ENCODE peak calls at places on chromosomes 2 and 18, in nine cellular contexts. One of them, this sample, is unnamed.

GRCh38 chr2:20186078-20186854 is 38.7 kb downstream of the SDC1 start:
- DNase-seq in left ventricle myocardium inferior: no peak
- DNase-seq in foreskin fibroblast: peak
- DNase-seq in suprapubic skin: no peak
- DNase-seq in upper lobe of right lung: no peak
- DNase-seq in lung: peak
- DNase-seq in transverse colon: peak
- DNase-seq in BE2C: peak
- DNase-seq in choroid plexus epithelial cell: peak
- DNase-seq in this sample: no peak

GRCh38 chr2:234580686-234581085 is 83.8 kb upstream of the ARL4C start:
- DNase-seq in lung: no peak
- DNase-seq in foreskin fibroblast: no peak
- DNase-seq in BE2C: no peak
- DNase-seq in left ventricle myocardium inferior: no peak
- DNase-seq in transverse colon: no peak
- DNase-seq in suprapubic skin: no peak
- DNase-seq in upper lobe of right lung: no peak
- DNase-seq in choroid plexus epithelial cell: no peak
- DNase-seq in this sample: no peak

GRCh38 chr2:234446404-234447076 is 50.3 kb downstream of the ARL4C start:
- DNase-seq in left ventricle myocardium inferior: peak
- DNase-seq in choroid plexus epithelial cell: peak
- DNase-seq in transverse colon: peak
- DNase-seq in lung: peak
- DNase-seq in upper lobe of right lung: peak
- DNase-seq in suprapubic skin: no peak
- DNase-seq in BE2C: no peak
- DNase-seq in foreskin fibroblast: no peak
- DNase-seq in this sample: no peak

GRCh38 chr2:219401621-219402020 is 13.9 kb upstream of the DNPEP start:
- DNase-seq in left ventricle myocardium inferior: no peak
- DNase-seq in BE2C: no peak
- DNase-seq in lung: no peak
- DNase-seq in suprapubic skin: no peak
- DNase-seq in upper lobe of right lung: no peak
- DNase-seq in transverse colon: no peak
- DNase-seq in choroid plexus epithelial cell: no peak
- DNase-seq in foreskin fibroblast: no peak
- DNase-seq in this sample: no peak

GRCh38 chr2:217798743-217799552 is 203.8 kb downstream of the TNS1 start:
- DNase-seq in lung: peak
- DNase-seq in suprapubic skin: peak
- DNase-seq in BE2C: peak
- DNase-seq in choroid plexus epithelial cell: no peak
- DNase-seq in transverse colon: peak
- DNase-seq in upper lobe of right lung: no peak
- DNase-seq in left ventricle myocardium inferior: peak
- DNase-seq in foreskin fibroblast: no peak
- DNase-seq in this sample: peak

GRCh38 chr2:15152382-15152781 is 408.8 kb downstream of the NBAS start:
- DNase-seq in BE2C: no peak
- DNase-seq in left ventricle myocardium inferior: no peak
- DNase-seq in suprapubic skin: no peak
- DNase-seq in transverse colon: no peak
- DNase-seq in foreskin fibroblast: no peak
- DNase-seq in upper lobe of right lung: no peak
- DNase-seq in choroid plexus epithelial cell: no peak
- DNase-seq in lung: no peak
- DNase-seq in this sample: no peak

GRCh38 chr2:133942363-133942762 is 311.5 kb upstream of the MGAT5 start:
- DNase-seq in choroid plexus epithelial cell: no peak
- DNase-seq in left ventricle myocardium inferior: no peak
- DNase-seq in suprapubic skin: no peak
- DNase-seq in upper lobe of right lung: no peak
- DNase-seq in lung: no peak
- DNase-seq in transverse colon: no peak
- DNase-seq in BE2C: no peak
- DNase-seq in foreskin fibroblast: no peak
- DNase-seq in this sample: no peak

GRCh38 chr2:42327125-42327524 is 33.9 kb downstream of the COX7A2L start:
- DNase-seq in transverse colon: no peak
- DNase-seq in lung: no peak
- DNase-seq in upper lobe of right lung: no peak
- DNase-seq in choroid plexus epithelial cell: peak
- DNase-seq in foreskin fibroblast: no peak
- DNase-seq in BE2C: no peak
- DNase-seq in left ventricle myocardium inferior: no peak
- DNase-seq in suprapubic skin: no peak
- DNase-seq in this sample: no peak

GRCh38 chr2:69250981-69251380 is 136.0 kb downstream of the GFPT1 start:
- DNase-seq in BE2C: no peak
- DNase-seq in choroid plexus epithelial cell: no peak
- DNase-seq in suprapubic skin: no peak
- DNase-seq in lung: no peak
- DNase-seq in foreskin fibroblast: no peak
- DNase-seq in left ventricle myocardium inferior: no peak
- DNase-seq in transverse colon: no peak
- DNase-seq in upper lobe of right lung: no peak
- DNase-seq in this sample: no peak

GRCh38 chr18:46386788-46387187 is 270.2 kb downstream of the LOXHD1 start:
- DNase-seq in transverse colon: no peak
- DNase-seq in upper lobe of right lung: no peak
- DNase-seq in lung: no peak
- DNase-seq in foreskin fibroblast: no peak
- DNase-seq in choroid plexus epithelial cell: no peak
- DNase-seq in BE2C: no peak
- DNase-seq in suprapubic skin: no peak
- DNase-seq in left ventricle myocardium inferior: peak
- DNase-seq in this sample: no peak

GRCh38 chr2:99615247-99615771 is 125.5 kb upstream of the REV1 start:
- DNase-seq in left ventricle myocardium inferior: no peak
- DNase-seq in foreskin fibroblast: no peak
- DNase-seq in BE2C: no peak
- DNase-seq in suprapubic skin: no peak
- DNase-seq in choroid plexus epithelial cell: peak
- DNase-seq in transverse colon: no peak
- DNase-seq in lung: no peak
- DNase-seq in upper lobe of right lung: no peak
- DNase-seq in this sample: no peak

GRCh38 chr2:168246483-168247340 is 683 bp downstream of the STK39 start:
- DNase-seq in suprapubic skin: peak
- DNase-seq in foreskin fibroblast: peak
- DNase-seq in lung: peak
- DNase-seq in choroid plexus epithelial cell: peak
- DNase-seq in left ventricle myocardium inferior: peak
- DNase-seq in upper lobe of right lung: peak
- DNase-seq in BE2C: peak
- DNase-seq in transverse colon: peak
- DNase-seq in this sample: peak
- TF ChIP-seq CTCF in suprapubic skin: peak
- TF ChIP-seq CTCF in foreskin fibroblast: peak
- TF ChIP-seq CTCF in lung: no peak
- TF ChIP-seq CTCF in choroid plexus epithelial cell: no peak
- TF ChIP-seq CTCF in left ventricle myocardium inferior: peak
- TF ChIP-seq CTCF in upper lobe of right lung: peak
- TF ChIP-seq CTCF in BE2C: peak
- TF ChIP-seq CTCF in transverse colon: peak
- TF ChIP-seq CTCF in this sample: no peak

GRCh38 chr2:121993682-121994081 is 238.2 kb downstream of the TSN start:
- DNase-seq in foreskin fibroblast: no peak
- DNase-seq in transverse colon: no peak
- DNase-seq in choroid plexus epithelial cell: no peak
- DNase-seq in suprapubic skin: no peak
- DNase-seq in lung: no peak
- DNase-seq in BE2C: no peak
- DNase-seq in upper lobe of right lung: no peak
- DNase-seq in left ventricle myocardium inferior: no peak
- DNase-seq in this sample: no peak
- TF ChIP-seq CTCF in foreskin fibroblast: no peak
- TF ChIP-seq CTCF in transverse colon: no peak
- TF ChIP-seq CTCF in choroid plexus epithelial cell: no peak
- TF ChIP-seq CTCF in suprapubic skin: no peak
- TF ChIP-seq CTCF in lung: no peak
- TF ChIP-seq CTCF in BE2C: no peak
- TF ChIP-seq CTCF in upper lobe of right lung: no peak
- TF ChIP-seq CTCF in left ventricle myocardium inferior: no peak
- TF ChIP-seq CTCF in this sample: no peak

GRCh38 chr2:186589733-186590537 is at the start of gene ITGAV:
- DNase-seq in transverse colon: peak
- DNase-seq in BE2C: peak
- DNase-seq in lung: peak
- DNase-seq in upper lobe of right lung: peak
- DNase-seq in suprapubic skin: peak
- DNase-seq in choroid plexus epithelial cell: peak
- DNase-seq in foreskin fibroblast: peak
- DNase-seq in left ventricle myocardium inferior: peak
- DNase-seq in this sample: peak
- TF ChIP-seq CTCF in transverse colon: no peak
- TF ChIP-seq CTCF in BE2C: no peak
- TF ChIP-seq CTCF in lung: no peak
- TF ChIP-seq CTCF in upper lobe of right lung: no peak
- TF ChIP-seq CTCF in suprapubic skin: no peak
- TF ChIP-seq CTCF in choroid plexus epithelial cell: no peak
- TF ChIP-seq CTCF in foreskin fibroblast: no peak
- TF ChIP-seq CTCF in left ventricle myocardium inferior: peak
- TF ChIP-seq CTCF in this sample: peak

GRCh38 chr2:71064754-71065621 is 3.5 kb upstream of the NAGK start:
- DNase-seq in foreskin fibroblast: peak
- DNase-seq in left ventricle myocardium inferior: no peak
- DNase-seq in suprapubic skin: no peak
- DNase-seq in choroid plexus epithelial cell: peak
- DNase-seq in lung: no peak
- DNase-seq in upper lobe of right lung: no peak
- DNase-seq in transverse colon: peak
- DNase-seq in BE2C: no peak
- DNase-seq in this sample: no peak

GRCh38 chr2:71069376-71069775 is 928 bp downstream of the NAGK start:
- DNase-seq in left ventricle myocardium inferior: no peak
- DNase-seq in BE2C: no peak
- DNase-seq in choroid plexus epithelial cell: peak
- DNase-seq in foreskin fibroblast: peak
- DNase-seq in upper lobe of right lung: no peak
- DNase-seq in transverse colon: no peak
- DNase-seq in suprapubic skin: no peak
- DNase-seq in lung: no peak
- DNase-seq in this sample: no peak

GRCh38 chr2:71068218-71069035 is at the start of gene NAGK:
- DNase-seq in left ventricle myocardium inferior: peak
- DNase-seq in transverse colon: peak
- DNase-seq in upper lobe of right lung: peak
- DNase-seq in foreskin fibroblast: peak
- DNase-seq in suprapubic skin: peak
- DNase-seq in BE2C: peak
- DNase-seq in choroid plexus epithelial cell: peak
- DNase-seq in lung: peak
- DNase-seq in this sample: peak

GRCh38 chr2:71066856-71067255 is 1.6 kb upstream of the NAGK start:
- DNase-seq in choroid plexus epithelial cell: no peak
- DNase-seq in transverse colon: no peak
- DNase-seq in upper lobe of right lung: no peak
- DNase-seq in suprapubic skin: no peak
- DNase-seq in foreskin fibroblast: no peak
- DNase-seq in lung: no peak
- DNase-seq in BE2C: no peak
- DNase-seq in left ventricle myocardium inferior: no peak
- DNase-seq in this sample: no peak

DNA sequence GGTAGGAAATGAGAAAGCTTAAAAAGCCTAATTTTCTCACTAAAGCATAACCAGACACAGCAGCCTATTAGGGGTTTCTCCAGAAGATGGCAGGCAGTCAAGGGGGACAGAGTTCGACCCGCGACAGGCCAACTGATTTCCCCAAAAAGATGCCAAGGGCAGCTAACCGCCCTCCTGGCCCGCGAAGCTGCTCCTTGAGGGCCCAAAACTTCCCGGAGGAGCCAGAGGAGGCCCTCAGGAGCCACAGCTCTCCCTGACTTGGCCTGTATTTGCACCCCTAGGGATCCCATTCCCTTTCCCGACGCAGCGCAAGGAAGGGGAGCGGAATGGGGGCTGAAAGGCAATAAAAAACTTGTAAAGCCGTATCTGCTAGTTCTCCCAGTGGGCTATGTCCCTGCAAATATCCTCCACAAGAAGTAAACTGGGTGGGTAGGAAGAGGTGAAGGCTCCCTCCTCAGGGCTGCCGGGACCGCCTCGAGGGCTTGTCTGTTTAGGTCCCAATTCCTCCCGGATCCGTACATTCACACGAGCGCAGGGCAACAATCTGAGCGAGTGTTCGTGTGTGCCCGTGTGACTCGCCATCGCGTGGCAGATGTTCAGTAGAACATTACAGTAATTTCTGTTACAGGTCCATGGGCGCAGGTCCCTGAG is 756 bp upstream of the NAGK start:
- DNase-seq in suprapubic skin: no peak
- DNase-seq in BE2C: no peak
- DNase-seq in left ventricle myocardium inferior: no peak
- DNase-seq in lung: no peak
- DNase-seq in choroid plexus epithelial cell: no peak
- DNase-seq in transverse colon: no peak
- DNase-seq in foreskin fibroblast: no peak
- DNase-seq in upper lobe of right lung: peak
- DNase-seq in this sample: no peak
- TF ChIP-seq CTCF in suprapubic skin: no peak
- TF ChIP-seq CTCF in BE2C: no peak
- TF ChIP-seq CTCF in left ventricle myocardium inferior: no peak
- TF ChIP-seq CTCF in lung: no peak
- TF ChIP-seq CTCF in choroid plexus epithelial cell: peak
- TF ChIP-seq CTCF in transverse colon: no peak
- TF ChIP-seq CTCF in foreskin fibroblast: no peak
- TF ChIP-seq CTCF in upper lobe of right lung: no peak
- TF ChIP-seq CTCF in this sample: no peak

DNA sequence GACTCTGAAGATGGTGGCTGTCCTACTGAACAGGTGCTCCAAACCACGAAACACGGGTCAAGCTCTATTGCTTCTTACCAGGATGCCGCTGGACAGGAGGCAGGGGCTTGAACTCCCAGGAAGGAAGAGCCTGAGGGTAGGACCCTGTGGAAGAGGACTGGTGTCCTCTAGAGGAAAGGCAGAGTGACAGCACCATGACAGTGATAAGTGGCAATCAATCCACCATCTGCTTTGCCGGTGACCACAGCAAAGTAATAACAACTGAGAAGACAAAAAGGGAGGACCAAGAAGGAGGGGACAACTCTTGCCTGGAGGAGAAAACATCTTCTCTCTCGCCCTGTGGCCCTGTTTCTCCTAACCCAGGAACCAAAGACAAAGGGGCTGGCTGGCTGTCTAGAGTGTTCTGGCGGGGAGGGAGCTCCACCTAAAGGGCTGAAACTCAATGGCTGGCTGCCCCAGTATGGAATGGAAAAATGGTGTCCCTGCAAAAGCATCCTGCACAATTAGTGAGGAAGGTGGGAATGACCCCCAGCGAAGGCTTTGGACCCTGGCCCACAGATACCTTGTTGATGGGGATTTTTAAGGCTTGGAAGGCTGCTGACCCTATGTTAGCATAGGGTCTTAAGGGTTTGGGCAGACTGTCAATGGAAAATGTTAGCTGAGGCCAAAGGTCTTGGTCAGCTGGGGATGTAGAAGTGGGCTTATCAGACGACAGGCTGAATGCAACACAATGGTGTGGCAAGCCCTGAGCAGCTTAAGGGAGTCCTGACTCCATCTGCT is 35.4 kb downstream of the PROC start:
- DNase-seq in BE2C: peak
- DNase-seq in lung: no peak
- DNase-seq in choroid plexus epithelial cell: peak
- DNase-seq in suprapubic skin: no peak
- DNase-seq in left ventricle myocardium inferior: no peak
- DNase-seq in transverse colon: no peak
- DNase-seq in foreskin fibroblast: peak
- DNase-seq in upper lobe of right lung: no peak
- DNase-seq in this sample: no peak
- TF ChIP-seq CTCF in BE2C: peak
- TF ChIP-seq CTCF in lung: no peak
- TF ChIP-seq CTCF in choroid plexus epithelial cell: peak
- TF ChIP-seq CTCF in suprapubic skin: no peak
- TF ChIP-seq CTCF in left ventricle myocardium inferior: peak
- TF ChIP-seq CTCF in transverse colon: peak
- TF ChIP-seq CTCF in foreskin fibroblast: peak
- TF ChIP-seq CTCF in upper lobe of right lung: no peak
- TF ChIP-seq CTCF in this sample: no peak